ENCODE peak calls at places on chromosomes 13 and 19, in seven cellular contexts. Z is neuronal stem cell, G is mesenchymal stem cell, P is IMR-90, B is H1, N is mesendoderm, O is trophoblast cell. L is an unnamed sample.

GRCh38 chr19:2798158-2798685 is 12.9 kb downstream of the THOP1 start:
- DNase-seq in Z (no peak), G (no peak), P (no peak), B (no peak), N (no peak), O (no peak), L (no peak)

GRCh38 chr13:40613192-40613818 is 53.1 kb downstream of the FOXO1 start:
- DNase-seq in Z (no peak), G (no peak), P (no peak), B (no peak), N (no peak), O (no peak), L (no peak)

GRCh38 chr19:46461537-46461936 is 9.8 kb downstream of the PNMA8A start:
- DNase-seq in Z (no peak), G (no peak), P (no peak), B (no peak), N (no peak), O (no peak), L (no peak)

GRCh38 chr19:11496391-11497163 is 9.1 kb downstream of the ZNF653 start:
- DNase-seq in Z (peak), G (peak), P (peak), B (peak), N (peak), O (peak), L (peak)

GRCh38 chr19:53977429-53977990 is 13.9 kb upstream of the CACNG6 start:
- DNase-seq in Z (peak), G (peak), P (peak), B (peak), N (peak), O (peak), L (peak)

GRCh38 chr19:55686311-55687050 is 11.5 kb downstream of the EPN1 start:
- DNase-seq in Z (no peak), G (no peak), P (no peak), B (no peak), N (no peak), O (no peak), L (no peak)

GRCh38 chr13:74243637-74244526 is 109.7 kb upstream of the KLF12 start:
- DNase-seq in Z (no peak), G (peak), P (peak), B (no peak), N (no peak), O (no peak), L (no peak)

GRCh38 chr13:96650301-96650886 is 343.9 kb downstream of the OXGR1 start:
- DNase-seq in Z (no peak), G (peak), P (no peak), B (no peak), N (peak), O (peak), L (no peak)

GRCh38 chr19:14030997-14031718 is 404 bp upstream of the IL27RA start:
- DNase-seq in Z (no peak), G (no peak), P (no peak), B (no peak), N (no peak), O (no peak), L (no peak)

GRCh38 chr13:50910483-50910805 is 853 bp downstream of the RNASEH2B start:
- DNase-seq in Z (peak), G (peak), P (peak), B (peak), N (peak), O (no peak), L (peak)

GRCh38 chr19:10749435-10750384 is 31.8 kb downstream of the DNM2 start:
- DNase-seq in Z (no peak), G (no peak), P (no peak), B (no peak), N (no peak), O (peak), L (no peak)

GRCh38 chr13:24670927-24671326 is 9.3 kb upstream of the ATP12A start:
- DNase-seq in Z (peak), G (peak), P (no peak), B (no peak), N (peak), O (peak), L (peak)

GRCh38 chr13:101570410-101570809 is 117.9 kb downstream of the ITGBL1 start:
- DNase-seq in Z (no peak), G (no peak), P (peak), B (no peak), N (no peak), O (no peak), L (no peak)

GRCh38 chr13:28035146-28035782 is 46.8 kb upstream of the URAD start:
- DNase-seq in Z (no peak), G (peak), P (peak), B (no peak), N (peak), O (peak), L (no peak)

GRCh38 chr19:38006361-38007045 is 99.5 kb downstream of the SIPA1L3 start:
- DNase-seq in Z (no peak), G (no peak), P (no peak), B (no peak), N (no peak), O (no peak), L (no peak)
- H3K4ac ChIP-seq in Z (no peak), G (no peak), P (peak), B (no peak), N (no peak), O (no peak), L (no peak)

GRCh38 chr13:87094646-87095045 is 576.5 kb upstream of the SLITRK5 start:
- DNase-seq in Z (no peak), G (peak), P (no peak), B (no peak), N (peak), O (no peak), L (no peak)
- H3K18ac ChIP-seq in Z (no peak), G (no peak), P (peak), B (no peak), N (no peak), O (no peak), L (no peak)

GRCh38 chr13:23551213-23552008 is 18.8 kb upstream of the TNFRSF19 start:
- DNase-seq in Z (peak), G (no peak), P (no peak), B (no peak), N (no peak), O (no peak), L (no peak)

GRCh38 chr13:23554000-23554399 is 16.2 kb upstream of the TNFRSF19 start:
- DNase-seq in Z (no peak), G (no peak), P (peak), B (no peak), N (no peak), O (no peak), L (no peak)

GRCh38 chr13:23550164-23550563 is 20.0 kb upstream of the TNFRSF19 start:
- DNase-seq in Z (no peak), G (no peak), P (no peak), B (no peak), N (no peak), O (no peak), L (no peak)

GRCh38 chr13:23552661-23553060 is 17.6 kb upstream of the TNFRSF19 start:
- DNase-seq in Z (no peak), G (no peak), P (no peak), B (no peak), N (no peak), O (no peak), L (no peak)

GRCh38 chr13:23552171-23552570 is 18.0 kb upstream of the TNFRSF19 start:
- DNase-seq in Z (no peak), G (no peak), P (no peak), B (no peak), N (no peak), O (no peak), L (no peak)
- H3K4ac ChIP-seq in Z (no peak), G (no peak), P (no peak), B (no peak), N (no peak), O (no peak), L (no peak)

GRCh38 chr19:1417681-1418493 is 10.5 kb downstream of the DAZAP1 start:
- DNase-seq in Z (no peak), G (no peak), P (no peak), B (no peak), N (no peak), O (no peak), L (no peak)
- H3K18ac ChIP-seq in Z (no peak), G (no peak), P (no peak), B (no peak), N (no peak), O (no peak), L (no peak)

DNA sequence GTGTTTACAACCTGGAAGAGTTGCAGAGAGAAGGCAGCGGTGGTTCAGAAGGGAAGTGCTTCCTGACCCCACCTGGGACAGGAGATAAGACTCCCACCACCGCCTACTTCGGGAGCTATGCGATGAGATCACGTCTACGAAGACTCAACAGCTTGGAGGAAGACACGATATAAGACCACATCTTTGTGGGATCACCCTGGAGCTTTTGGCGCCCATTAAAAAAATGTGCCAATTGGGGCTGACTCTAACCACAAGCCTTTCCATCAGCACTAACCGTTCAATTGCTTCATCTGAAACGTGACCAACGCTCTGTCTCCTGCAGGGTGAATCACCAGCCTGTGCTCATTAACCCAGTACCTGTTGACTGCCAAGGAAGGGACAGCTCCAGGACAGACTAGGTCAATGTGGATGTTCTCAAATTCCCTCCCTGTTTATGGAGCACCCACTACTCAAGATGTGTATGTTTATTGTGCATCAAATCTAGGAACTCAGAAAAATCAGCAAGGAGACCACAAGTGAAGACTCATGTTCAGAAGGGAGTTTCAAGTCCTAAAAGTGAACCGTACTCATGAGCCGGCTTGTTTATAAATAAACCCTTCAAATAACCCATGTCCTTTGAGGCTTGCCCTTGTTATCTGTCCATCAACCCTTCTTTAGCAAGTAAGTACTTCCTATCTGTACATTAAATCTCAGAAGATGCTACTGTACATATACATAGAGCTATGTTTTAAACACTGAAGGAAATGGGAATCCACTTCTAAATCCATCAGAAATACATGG is 67.5 kb downstream of the LATS2 start:
- DNase-seq in Z (no peak), G (peak), P (peak), B (no peak), N (no peak), O (no peak), L (no peak)
- H3K4ac ChIP-seq in Z (no peak), G (no peak), P (peak), B (no peak), N (no peak), O (peak), L (no peak)

DNA sequence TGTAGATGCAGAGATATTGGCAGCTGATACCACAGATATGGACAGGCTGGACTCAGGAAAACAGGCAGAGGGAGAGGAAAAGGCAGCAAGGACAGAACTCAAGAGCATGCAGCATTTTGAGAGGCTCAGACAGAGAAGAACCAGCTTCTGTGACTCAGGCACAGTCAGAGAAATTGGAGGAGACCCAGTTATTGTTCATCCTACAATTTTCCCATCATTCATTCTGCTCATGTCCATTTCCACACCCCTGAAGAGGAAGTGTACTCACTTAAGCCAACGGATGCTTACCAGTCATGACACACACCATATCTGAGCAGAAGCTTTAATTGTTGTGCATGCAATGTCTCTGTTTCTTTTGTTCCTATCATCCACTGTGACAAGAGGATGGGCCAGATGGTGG is 359.8 kb upstream of the HTR2A start:
- DNase-seq in Z (no peak), G (peak), P (peak), B (no peak), N (no peak), O (no peak), L (no peak)
- H3K18ac ChIP-seq in Z (no peak), G (no peak), P (no peak), B (no peak), N (no peak), O (no peak), L (no peak)

GRCh38 chr13:109725297-109725696 is 61.1 kb downstream of the IRS2 start:
- DNase-seq in Z (no peak), G (no peak), P (no peak), B (no peak), N (no peak), O (no peak), L (no peak)
- H3K4ac ChIP-seq in Z (no peak), G (no peak), P (no peak), B (no peak), N (no peak), O (no peak), L (no peak)

GRCh38 chr19:35344511-35345031 is 3.1 kb upstream of the FFAR1 start:
- DNase-seq in Z (no peak), G (no peak), P (no peak), B (peak), N (no peak), O (no peak), L (peak)

GRCh38 chr19:35340431-35340830 is 7.3 kb upstream of the FFAR1 start:
- DNase-seq in Z (no peak), G (no peak), P (no peak), B (no peak), N (no peak), O (no peak), L (no peak)

GRCh38 chr19:35341006-35341405 is 6.7 kb upstream of the FFAR1 start:
- DNase-seq in Z (no peak), G (no peak), P (no peak), B (no peak), N (no peak), O (no peak), L (no peak)

GRCh38 chr19:35341565-35342225 is 6.0 kb upstream of the FFAR1 start:
- DNase-seq in Z (no peak), G (no peak), P (no peak), B (no peak), N (no peak), O (no peak), L (no peak)

DNA sequence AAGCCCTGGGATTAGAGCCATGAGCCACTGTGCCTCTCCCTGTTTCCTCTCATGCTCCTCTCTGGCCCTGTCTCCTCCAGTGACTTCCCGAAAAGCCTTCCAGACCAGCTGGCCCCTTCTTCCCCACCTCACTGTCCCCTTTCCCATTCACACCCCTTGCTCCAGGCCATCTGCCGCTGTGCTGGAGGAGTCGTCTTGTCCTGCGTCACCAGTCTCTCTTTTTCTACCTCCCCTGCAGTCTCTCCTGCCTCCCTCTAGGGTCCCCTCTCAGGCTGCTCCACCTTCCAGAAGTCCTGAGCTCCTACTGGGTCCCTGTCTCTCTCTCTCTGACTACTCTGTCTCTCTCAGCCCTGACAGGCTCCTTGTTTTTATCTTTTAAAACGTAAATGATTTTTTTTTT is 5.3 kb upstream of the FFAR1 start:
- DNase-seq in Z (no peak), G (no peak), P (no peak), B (no peak), N (peak), O (no peak), L (no peak)
- H3K18ac ChIP-seq in Z (no peak), G (no peak), P (no peak), B (no peak), N (no peak), O (no peak), L (no peak)